ENCODE peak calls at places on chromosomes 12 and 14, in nine cellular contexts. M, N, K, U, L, V, Y, B and T are unnamed samples. For H3K4me1, the result is how much of the 10 kb centered on the place peaks cover.

GRCh38 chr14:48628870-48629269 is 953.5 kb upstream of the MDGA2 start:
- DNase-seq in M (no peak), B (no peak), L (no peak), Y (no peak), U (no peak), K (no peak), N (peak), V (no peak), T (no peak)

GRCh38 chr14:35331605-35332516 is 39.7 kb downstream of the PSMA6 start:
- DNase-seq in V (no peak), Y (no peak), M (no peak), U (no peak), N (peak), K (peak), L (peak), B (no peak), T (peak)

GRCh38 chr14:63633801-63634200 is 7.9 kb downstream of the WDR89 start:
- DNase-seq in M (no peak), K (no peak), V (no peak), U (no peak), B (no peak), N (no peak), L (peak), Y (no peak), T (no peak)

GRCh38 chr12:119180380-119181040 is 1.8 kb downstream of the HSPB8 start:
- DNase-seq in K (peak), N (peak), B (peak), Y (no peak), V (no peak), L (no peak), M (peak), U (no peak), T (peak)

GRCh38 chr12:89544730-89545184 is 18.9 kb upstream of the POC1B start:
- DNase-seq in K (peak), L (no peak), V (no peak), B (no peak), M (no peak), Y (peak), U (peak), N (no peak), T (no peak)

GRCh38 chr12:68224613-68225285 is 861 bp downstream of the IL26 start:
- DNase-seq in Y (no peak), K (no peak), N (peak), B (no peak), L (peak), M (no peak), V (no peak), U (no peak), T (peak)

GRCh38 chr12:93060666-93061413 is 131.7 kb upstream of the EEA1 start:
- DNase-seq in N (peak), U (peak), L (no peak), B (no peak), Y (no peak), M (peak), K (no peak), V (no peak), T (no peak)

GRCh38 chr14:29282169-29282568 is 515.6 kb downstream of the FOXG1 start:
- DNase-seq in Y (no peak), V (no peak), L (peak), N (peak), K (no peak), M (no peak), U (no peak), B (no peak), T (no peak)

GRCh38 chr14:90785474-90785873 is 30.8 kb downstream of the TTC7B start:
- DNase-seq in K (peak), U (no peak), B (peak), M (no peak), N (no peak), V (no peak), L (peak), Y (peak), T (no peak)

GRCh38 chr12:24424889-24425600 is 475.6 kb upstream of the SOX5 start:
- DNase-seq in V (no peak), L (no peak), K (no peak), N (no peak), Y (no peak), U (no peak), M (no peak), B (no peak), T (no peak)

GRCh38 chr14:104155513-104155912 is 17.1 kb downstream of the KIF26A start:
- DNase-seq in B (no peak), M (no peak), L (peak), K (no peak), N (no peak), V (no peak), Y (no peak), U (no peak), T (no peak)

GRCh38 chr12:42946776-42947435 is 357.4 kb upstream of the PRICKLE1 start:
- DNase-seq in L (no peak), V (no peak), N (no peak), Y (no peak), U (no peak), B (no peak), M (no peak), K (no peak), T (peak)

GRCh38 chr14:50726372-50727107 is 58.4 kb upstream of the SAV1 start:
- DNase-seq in B (no peak), Y (no peak), U (no peak), N (peak), K (no peak), V (no peak), L (peak), M (no peak), T (peak)

GRCh38 chr12:114368685-114369084 is 37.3 kb downstream of the TBX5 start:
- DNase-seq in V (no peak), K (no peak), M (no peak), B (peak), L (no peak), U (peak), Y (no peak), N (no peak), T (no peak)

GRCh38 chr12:46386360-46386867 is 13.8 kb upstream of the SLC38A2 start:
- DNase-seq in B (no peak), U (no peak), K (no peak), M (no peak), L (peak), N (peak), V (no peak), Y (no peak), T (peak)

GRCh38 chr14:25887251-25887908 is 710.5 kb downstream of the NOVA1 start:
- DNase-seq in L (peak), K (no peak), M (no peak), U (no peak), N (no peak), B (no peak), Y (no peak), V (no peak), T (peak)

GRCh38 chr12:32444895-32445294 is 45.5 kb downstream of the FGD4 start:
- DNase-seq in U (no peak), N (peak), K (no peak), B (no peak), M (no peak), V (no peak), L (peak), Y (no peak), T (peak)

GRCh38 chr12:116962783-116963356 is 52.1 kb downstream of the FBXW8 start:
- DNase-seq in K (peak), V (no peak), Y (no peak), M (no peak), U (no peak), N (no peak), L (no peak), B (no peak), T (no peak)

GRCh38 chr12:45731376-45731775 is 1.9 kb downstream of the ARID2 start:
- DNase-seq in Y (no peak), U (no peak), N (no peak), B (no peak), V (no peak), L (peak), K (no peak), M (no peak), T (no peak)

GRCh38 chr12:50621435-50622304 is 116.9 kb downstream of the DIP2B start:
- DNase-seq in K (no peak), B (no peak), N (no peak), U (no peak), V (no peak), M (no peak), L (no peak), Y (no peak), T (no peak)

GRCh38 chr12:133231001-133231400 is 4.7 kb downstream of the ANHX start:
- DNase-seq in N (no peak), B (no peak), L (no peak), V (no peak), M (no peak), Y (no peak), U (no peak), K (no peak), T (no peak)

GRCh38 chr12:674272-674781 is 11.1 kb upstream of the NINJ2 start:
- DNase-seq in U (no peak), M (no peak), Y (no peak), N (peak), V (no peak), L (peak), K (no peak), B (no peak), T (no peak)

GRCh38 chr12:64679487-64679983 is 69.2 kb downstream of the RASSF3 start:
- DNase-seq in N (peak), U (peak), V (peak), Y (no peak), B (peak), L (peak), M (peak), K (peak), T (peak)

GRCh38 chr12:88579572-88579940 is 715 bp downstream of the KITLG start:
- DNase-seq in Y (peak), B (no peak), L (peak), V (no peak), M (peak), K (peak), N (no peak), U (peak), T (peak)

DNA sequence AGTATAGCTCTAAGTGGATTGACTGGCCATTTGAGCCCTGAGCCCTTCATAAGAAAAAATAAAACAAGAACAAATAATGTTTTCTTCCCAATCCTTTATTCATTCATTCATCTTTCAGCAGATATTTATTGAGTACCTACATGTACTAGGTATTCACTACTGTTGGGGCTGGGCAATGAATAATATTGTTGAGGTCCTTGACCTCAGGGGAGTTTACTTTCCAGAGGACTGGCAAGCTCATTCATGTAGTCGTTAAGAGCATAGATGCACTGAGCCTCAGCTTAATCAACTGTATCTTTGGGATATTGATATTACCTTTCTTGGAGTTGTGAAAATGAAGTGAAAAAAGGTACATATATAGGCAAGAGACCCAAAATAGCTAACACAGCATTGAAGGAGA is 7.6 kb downstream of the CFAP54 start:
- DNase-seq in L (no peak), Y (no peak), N (no peak), K (no peak), U (no peak), V (no peak), M (no peak), B (no peak), T (no peak)
- H3K4me1 ChIP-seq in L (under half), Y (under half), N (under half), K (under half), U (under half), V (under half), M (under half), B (under half), T (under half)

GRCh38 chr12:3105690-3106479 is 28.7 kb downstream of the TSPAN9 start:
- DNase-seq in V (no peak), U (no peak), K (no peak), B (no peak), N (no peak), M (no peak), Y (no peak), L (no peak), T (no peak)

GRCh38 chr12:3103806-3104205 is 26.6 kb downstream of the TSPAN9 start:
- DNase-seq in Y (no peak), M (no peak), B (no peak), K (no peak), N (no peak), V (no peak), L (no peak), U (no peak), T (no peak)

GRCh38 chr12:3107954-3108353 is 30.8 kb downstream of the TSPAN9 start:
- DNase-seq in K (no peak), V (no peak), Y (no peak), M (no peak), B (no peak), L (peak), U (no peak), N (no peak), T (no peak)

GRCh38 chr12:3106564-3106963 is 29.4 kb downstream of the TSPAN9 start:
- DNase-seq in L (no peak), K (no peak), B (no peak), N (no peak), Y (no peak), M (no peak), V (no peak), U (no peak), T (no peak)

GRCh38 chr12:3107071-3107583 is 29.9 kb downstream of the TSPAN9 start:
- DNase-seq in M (no peak), Y (peak), N (peak), B (no peak), V (no peak), L (no peak), U (no peak), K (no peak), T (no peak)
- H3K4me1 ChIP-seq in M (under half), Y (under half), N (under half), B (under half), V (under half), L (under half), U (half or more), K (under half), T (under half)

DNA sequence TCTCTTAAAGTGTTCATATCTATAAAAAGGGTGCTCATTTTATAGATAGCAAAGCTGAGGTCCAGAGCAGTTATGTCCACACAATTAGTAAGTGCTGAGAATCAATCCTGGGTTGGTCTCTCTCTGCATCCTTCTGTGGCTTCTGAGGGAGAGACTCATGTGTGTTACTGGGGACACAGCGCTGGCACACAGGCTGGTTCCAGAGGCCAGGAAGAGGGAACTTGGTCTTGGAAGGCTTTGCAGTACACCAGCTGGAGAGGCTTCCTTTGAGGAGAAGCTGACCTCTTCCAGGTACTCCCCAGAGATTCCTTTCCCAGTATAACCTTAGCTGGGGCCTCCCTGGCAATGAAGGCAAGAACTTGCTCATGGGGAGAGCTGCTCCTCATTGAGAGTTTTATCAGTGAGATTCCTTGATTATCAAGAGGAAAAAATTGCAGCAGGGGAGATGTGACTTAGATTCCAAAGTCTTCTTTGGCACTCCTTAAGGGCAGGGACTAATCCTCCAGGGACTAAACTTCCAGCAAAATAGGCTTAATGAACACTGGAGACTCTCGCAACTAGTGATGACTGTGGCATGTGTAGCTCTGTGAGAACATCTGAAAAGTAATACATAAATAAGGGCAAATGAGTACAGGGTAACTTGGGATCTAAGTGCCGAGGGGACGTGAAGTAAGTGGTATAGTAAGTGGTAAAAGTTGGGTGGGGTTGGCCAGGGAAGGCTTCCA is 13.9 kb upstream of the KRT80 start:
- DNase-seq in B (no peak), U (no peak), L (no peak), M (no peak), V (no peak), Y (peak), N (no peak), K (no peak), T (no peak)
- H3K4me1 ChIP-seq in B (under half), U (under half), L (half or more), M (under half), V (under half), Y (half or more), N (under half), K (under half), T (under half)

GRCh38 chr12:47779943-47780504 is 7.0 kb downstream of the SLC48A1 start:
- DNase-seq in Y (no peak), L (no peak), B (no peak), K (no peak), U (no peak), N (no peak), M (no peak), V (no peak), T (no peak)

GRCh38 chr12:47779301-47779942 is 6.4 kb downstream of the SLC48A1 start:
- DNase-seq in L (peak), U (peak), K (peak), B (peak), N (peak), V (peak), Y (peak), M (peak), T (peak)

GRCh38 chr12:47783024-47783755 is 10.2 kb downstream of the SLC48A1 start:
- DNase-seq in M (no peak), V (no peak), U (no peak), K (no peak), N (no peak), Y (no peak), L (no peak), B (no peak), T (no peak)

GRCh38 chr12:47782372-47782770 is 9.3 kb downstream of the SLC48A1 start:
- DNase-seq in V (no peak), M (no peak), L (no peak), N (no peak), Y (no peak), B (no peak), K (no peak), U (no peak), T (no peak)

DNA sequence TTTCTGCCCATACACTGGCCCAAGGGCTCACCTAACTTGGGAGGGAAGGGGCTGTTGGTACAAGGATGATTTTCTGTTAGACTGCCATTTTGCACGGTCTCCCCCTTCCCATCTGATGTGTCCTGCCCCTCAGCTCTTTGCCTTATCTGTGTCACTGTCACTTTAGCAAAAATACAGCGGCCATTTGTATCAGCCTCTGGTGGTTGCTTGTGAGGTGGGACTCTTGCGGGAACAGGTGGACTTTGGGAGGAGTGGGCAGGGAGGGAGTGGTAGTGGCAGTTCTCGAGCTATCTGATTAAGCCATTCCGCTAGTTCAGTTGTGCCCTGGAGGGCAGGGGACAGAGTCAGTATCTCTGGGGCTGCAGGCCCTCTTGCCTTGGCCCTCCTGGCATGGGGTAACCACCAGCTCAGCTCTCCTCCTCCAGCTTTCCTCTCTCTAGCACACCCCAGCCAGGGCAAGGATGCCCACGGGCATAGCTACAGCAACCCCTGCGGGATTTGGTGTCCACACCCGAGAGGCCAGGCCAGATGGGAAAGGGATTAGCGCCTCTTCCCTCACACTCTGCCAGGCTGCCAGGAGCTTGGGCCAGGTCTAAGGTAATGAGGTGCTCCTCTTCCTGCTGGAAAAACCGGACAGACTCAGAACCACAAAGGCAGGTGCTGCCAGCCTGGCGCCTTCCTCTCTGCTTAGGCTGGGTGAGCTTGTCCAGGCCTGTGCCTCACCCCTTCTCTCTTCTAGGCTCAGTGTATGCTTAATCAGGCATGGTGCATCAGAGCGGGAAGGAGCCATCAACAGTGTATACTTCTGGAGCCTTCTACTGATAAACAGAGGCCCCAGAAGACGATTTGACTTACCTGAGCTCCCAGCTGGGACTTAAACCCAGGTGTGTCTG is 8.7 kb downstream of the SLC48A1 start:
- DNase-seq in N (no peak), L (peak), Y (no peak), M (no peak), B (no peak), U (no peak), V (no peak), K (no peak), T (peak)
- H3K4me1 ChIP-seq in N (under half), L (under half), Y (under half), M (under half), B (under half), U (under half), V (under half), K (under half), T (under half)

GRCh38 chr14:64733321-64733720 is 29.1 kb downstream of the PLEKHG3 start:
- DNase-seq in N (no peak), U (no peak), B (no peak), M (no peak), Y (no peak), V (no peak), L (no peak), K (no peak), T (no peak)

GRCh38 chr14:64732066-64732465 is 27.8 kb downstream of the PLEKHG3 start:
- DNase-seq in B (no peak), L (no peak), N (no peak), U (no peak), Y (no peak), M (no peak), K (no peak), V (no peak), T (no peak)

GRCh38 chr14:64733899-64734298 is 29.7 kb downstream of the PLEKHG3 start:
- DNase-seq in V (no peak), K (no peak), Y (no peak), U (no peak), N (no peak), L (no peak), B (no peak), M (no peak), T (no peak)

GRCh38 chr14:64731141-64731581 is 26.9 kb downstream of the PLEKHG3 start:
- DNase-seq in K (no peak), L (no peak), B (no peak), M (no peak), Y (no peak), U (no peak), N (no peak), V (no peak), T (no peak)

DNA sequence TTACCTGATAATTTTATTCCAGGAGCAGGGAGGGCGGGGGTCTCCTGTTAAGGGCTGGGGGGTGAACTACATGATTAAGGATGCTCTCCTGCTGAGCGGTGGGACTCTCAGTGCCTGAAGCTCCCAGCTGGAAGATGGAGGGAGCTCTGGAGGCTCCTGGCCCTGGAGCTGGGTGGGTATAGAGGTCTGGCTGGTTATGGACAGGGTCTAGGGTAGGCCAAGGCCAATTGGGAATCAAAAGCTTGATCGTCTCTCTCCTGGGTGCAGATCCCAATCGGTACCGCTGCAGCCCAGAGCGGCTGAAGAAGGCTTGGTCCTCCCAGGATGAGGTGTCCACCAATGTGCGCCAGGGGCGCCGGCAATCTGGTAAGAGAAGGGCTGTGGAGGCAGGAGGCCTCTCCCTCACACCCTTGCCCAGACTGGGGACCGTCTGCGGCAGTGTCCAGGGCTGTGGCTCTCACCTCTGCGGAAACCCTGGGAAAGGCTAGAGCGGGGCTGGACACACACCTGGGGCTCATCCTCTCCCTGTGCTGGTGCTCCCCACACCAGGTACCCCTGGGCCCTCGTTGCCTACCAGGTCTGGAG is 28.4 kb downstream of the PLEKHG3 start:
- DNase-seq in L (no peak), N (no peak), M (no peak), V (no peak), K (no peak), U (no peak), Y (no peak), B (no peak), T (no peak)
- H3K4me1 ChIP-seq in L (under half), N (under half), M (under half), V (under half), K (under half), U (under half), Y (under half), B (under half), T (under half)

GRCh38 chr14:100148837-100149731 is 10.4 kb downstream of the DEGS2 start:
- DNase-seq in U (no peak), V (no peak), N (no peak), Y (no peak), K (no peak), M (no peak), B (no peak), L (no peak), T (no peak)
- H3K4me1 ChIP-seq in U (under half), V (under half), N (under half), Y (under half), K (half or more), M (under half), B (under half), L (under half), T (under half)